ENCODE peak calls at places on chromosomes 16 and 17, in four cellular contexts. L is T-cell, I is 8988T, V is mucosa of gallbladder. J is an unnamed sample.

GRCh38 chr16:28835864-28836760 is 10.0 kb downstream of the TUFM start:
- DNase-seq in V (no peak), L (no peak), I (no peak), J (no peak)

GRCh38 chr17:76026714-76027158 is 370 bp downstream of the EVPL start:
- DNase-seq in V (no peak), L (no peak), I (no peak), J (no peak)

GRCh38 chr16:79950932-79951719 is 350.6 kb upstream of the MAF start:
- DNase-seq in V (no peak), I (no peak), L (no peak), J (no peak)

GRCh38 chr17:5254903-5255521 is 20.4 kb upstream of the SCIMP start:
- DNase-seq in I (no peak), V (no peak), L (no peak), J (no peak)

GRCh38 chr17:63932008-63932561 is at the start of gene CD79B:
- DNase-seq in I (no peak), L (peak; percentile 41), V (no peak), J (no peak)

GRCh38 chr17:57733085-57733484 is 12.0 kb downstream of the CCDC182 start:
- DNase-seq in V (no peak), L (no peak), I (no peak), J (no peak)

GRCh38 chr17:47203984-47204721 is 5.0 kb upstream of the MYL4 start:
- DNase-seq in I (no peak), V (no peak), L (peak; percentile 38), J (no peak)

GRCh38 chr17:70539172-70539924 is 370.0 kb downstream of the KCNJ2 start:
- DNase-seq in V (no peak), L (no peak), I (no peak), J (no peak)

GRCh38 chr17:751269-752001 is 629 bp downstream of the GEMIN4 start:
- DNase-seq in L (peak; percentile 54), I (no peak), V (peak; percentile 18), J (no peak)

GRCh38 chr17:42311240-42312034 is 23.1 kb downstream of the STAT5A start:
- DNase-seq in L (no peak), V (peak; percentile 87), I (no peak), J (no peak)